ENCODE peak calls at places on chromosomes 11 and 22, in ten cellular contexts. O, V, G, T, R, W, C, L, Z and J are unnamed samples. For H3K4me1, the result is how much of the 10 kb centered on the place peaks cover.

GRCh38 chr22:42928969-42929837 is 72.1 kb upstream of the ARFGAP3 start:
- DNase-seq in O (peak), V (no peak), G (no peak), T (no peak), R (no peak), W (peak), C (no peak), L (peak), Z (peak), J (no peak)

GRCh38 chr11:70043482-70043881 is 34.6 kb upstream of the ANO1 start:
- DNase-seq in O (no peak), V (no peak), G (no peak), T (no peak), R (no peak), W (no peak), C (no peak), L (no peak), Z (no peak), J (no peak)

GRCh38 chr22:37275622-37276021 is 6.7 kb upstream of the CYTH4 start:
- DNase-seq in O (no peak), V (no peak), G (no peak), T (no peak), R (no peak), W (no peak), C (no peak), L (no peak), Z (no peak), J (no peak)

GRCh38 chr11:12007769-12008737 is at the start of gene DKK3:
- DNase-seq in O (no peak), V (no peak), G (no peak), T (no peak), R (no peak), W (no peak), C (peak), L (no peak), Z (no peak), J (peak)

GRCh38 chr11:76626266-76626665 is 44.3 kb downstream of the LRRC32 start:
- DNase-seq in O (no peak), V (no peak), G (no peak), T (no peak), R (no peak), W (no peak), C (no peak), L (no peak), Z (no peak), J (no peak)

GRCh38 chr22:38124236-38124974 is 13.9 kb upstream of the BAIAP2L2 start:
- DNase-seq in O (no peak), V (no peak), G (no peak), T (no peak), R (no peak), W (no peak), C (no peak), L (no peak), Z (no peak), J (peak)

GRCh38 chr11:115496892-115497291 is 7.3 kb downstream of the CADM1 start:
- DNase-seq in O (no peak), V (no peak), G (no peak), T (no peak), R (no peak), W (no peak), C (no peak), L (no peak), Z (no peak), J (no peak)

GRCh38 chr22:29596408-29596807 is 7.0 kb upstream of the NF2 start:
- DNase-seq in O (no peak), V (no peak), G (no peak), T (no peak), R (no peak), W (no peak), C (no peak), L (no peak), Z (no peak), J (no peak)

GRCh38 chr22:36765131-36765942 is 10.6 kb downstream of the IFT27 start:
- DNase-seq in O (no peak), V (no peak), G (no peak), T (no peak), R (no peak), W (no peak), C (no peak), L (peak), Z (no peak), J (peak)

GRCh38 chr11:27075192-27075591 is 34.6 kb downstream of the BBOX1 start:
- DNase-seq in O (no peak), V (no peak), G (no peak), T (no peak), R (no peak), W (no peak), C (peak), L (no peak), Z (no peak), J (no peak)

GRCh38 chr11:3162410-3163240 is 2.5 kb downstream of the OSBPL5 start:
- DNase-seq in O (no peak), V (no peak), G (no peak), T (no peak), R (no peak), W (no peak), C (no peak), L (no peak), Z (no peak), J (no peak)

GRCh38 chr11:14907411-14908213 is 15.6 kb upstream of the CYP2R1 start:
- DNase-seq in O (peak), V (peak), G (peak), T (peak), R (peak), W (peak), C (peak), L (peak), Z (peak), J (peak)

GRCh38 chr11:102599642-102600261 is 25.4 kb downstream of the MMP20 start:
- DNase-seq in O (no peak), V (no peak), G (peak), T (no peak), R (no peak), W (no peak), C (peak), L (no peak), Z (peak), J (no peak)

GRCh38 chr22:22552630-22553029 is 6.4 kb downstream of the PRAME start:
- DNase-seq in O (no peak), V (no peak), G (no peak), T (no peak), R (no peak), W (no peak), C (no peak), L (no peak), Z (no peak), J (no peak)

GRCh38 chr11:131154329-131154728 is 216.1 kb upstream of the NTM start:
- DNase-seq in O (no peak), V (no peak), G (no peak), T (no peak), R (no peak), W (no peak), C (no peak), L (no peak), Z (no peak), J (no peak)

GRCh38 chr11:79055866-79056632 is 384.8 kb downstream of the TENM4 start:
- DNase-seq in O (no peak), V (no peak), G (no peak), T (no peak), R (no peak), W (no peak), C (peak), L (no peak), Z (no peak), J (peak)

GRCh38 chr11:68306636-68307035 is 5.8 kb upstream of the LRP5 start:
- DNase-seq in O (no peak), V (no peak), G (no peak), T (no peak), R (no peak), W (no peak), C (no peak), L (no peak), Z (no peak), J (no peak)

GRCh38 chr22:48055827-48056226 is 1293.4 kb downstream of the TBC1D22A start:
- DNase-seq in O (no peak), V (no peak), G (no peak), T (no peak), R (no peak), W (no peak), C (no peak), L (no peak), Z (no peak), J (no peak)

GRCh38 chr11:101765932-101766331 is 148.9 kb upstream of the CEP126 start:
- DNase-seq in O (no peak), V (no peak), G (no peak), T (no peak), R (no peak), W (no peak), C (no peak), L (no peak), Z (no peak), J (no peak)

GRCh38 chr22:44331881-44332714 is 19.3 kb upstream of the SHISAL1 start:
- DNase-seq in O (peak), V (no peak), G (peak), T (no peak), R (no peak), W (no peak), C (peak), L (no peak), Z (no peak), J (no peak)

GRCh38 chr11:65663634-65664200 is 1.0 kb upstream of the RELA start:
- DNase-seq in O (peak), V (peak), G (peak), T (no peak), R (peak), W (no peak), C (peak), L (peak), Z (peak), J (no peak)

GRCh38 chr11:30059172-30059815 is 42.5 kb upstream of the KCNA4 start:
- DNase-seq in O (no peak), V (no peak), G (no peak), T (no peak), R (no peak), W (no peak), C (no peak), L (no peak), Z (no peak), J (no peak)
- H3K4me1 ChIP-seq in O (under half), V (under half), G (under half), T (under half), R (under half), W (under half), C (under half), L (under half), Z (under half), J (under half)

GRCh38 chr11:134270250-134270714 is 5.9 kb upstream of the GLB1L3 start:
- DNase-seq in O (no peak), V (no peak), G (peak), T (no peak), R (no peak), W (no peak), C (no peak), L (no peak), Z (no peak), J (no peak)
- TF ChIP-seq CTCF in O (no peak), V (no peak), G (no peak), T (no peak), R (no peak), W (no peak), C (no peak), L (no peak), Z (no peak), J (no peak)

GRCh38 chr11:93489841-93490240 is 53.4 kb downstream of the SMCO4 start:
- DNase-seq in O (no peak), V (no peak), G (no peak), T (no peak), R (no peak), W (no peak), C (no peak), L (no peak), Z (no peak), J (no peak)
- TF ChIP-seq POLR2A in O (no peak), V (no peak), G (no peak), T (no peak), R (no peak), W (no peak), C (no peak), L (no peak), Z (no peak), J (no peak)

DNA sequence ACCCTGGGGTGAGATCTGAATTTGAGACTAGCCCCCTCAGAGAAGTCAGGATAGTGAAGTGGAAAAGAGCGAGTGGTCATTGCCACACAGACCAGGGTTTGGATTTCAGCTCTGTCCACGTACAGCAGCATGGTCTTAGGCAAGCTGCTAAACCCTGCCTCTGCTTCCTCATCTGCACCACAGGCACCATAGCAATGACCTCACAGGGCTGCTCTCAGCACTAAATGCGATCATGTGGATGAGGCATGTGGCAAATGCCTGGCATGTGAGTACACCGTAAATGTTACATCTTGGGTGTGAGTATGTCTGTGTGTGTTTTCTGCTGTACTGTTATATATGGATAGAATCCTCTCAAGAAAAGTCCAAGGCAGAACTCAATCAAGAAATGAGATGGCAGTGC is 15.8 kb downstream of the NAV2 start:
- DNase-seq in O (no peak), V (no peak), G (no peak), T (no peak), R (no peak), W (no peak), C (peak), L (no peak), Z (peak), J (no peak)
- H3K4me1 ChIP-seq in O (under half), V (half or more), G (under half), T (under half), R (under half), W (under half), C (under half), L (under half), Z (under half), J (under half)